ENCODE peak calls at places on chromosome 16, in seven cellular contexts. I is dorsolateral prefrontal cortex; B is stimulated activated CD4-positive, alpha-beta T cell treated with anti-CD3 and anti-CD28 coated beads, Interleukin-4, amount 100 ng/mL, for 4 hours; S is type B pancreatic cell; Z is mucosa of gallbladder; O is HL-60; T is H54. H is an unnamed sample.

GRCh38 chr16:81035975-81036750 is 521 bp downstream of the ATMIN start:
- DNase-seq in S (no peak), T (peak), I (no peak), B (no peak), Z (no peak), O (peak), H (no peak)

GRCh38 chr16:87227651-87228015 is 89.6 kb downstream of the C16orf95 start:
- DNase-seq in I (no peak), T (no peak), Z (no peak), B (no peak), S (no peak), O (no peak), H (peak)

GRCh38 chr16:88784074-88784855 is 755 bp downstream of the PIEZO1 start:
- DNase-seq in S (no peak), Z (peak), B (no peak), I (no peak), O (peak), T (no peak), H (no peak)

GRCh38 chr16:1561266-1561665 is 27.8 kb downstream of the TMEM204 start:
- DNase-seq in Z (no peak), S (no peak), T (no peak), B (no peak), I (no peak), O (no peak), H (no peak)

GRCh38 chr16:28081391-28081790 is 17.9 kb upstream of the GSG1L start:
- DNase-seq in S (no peak), Z (no peak), O (no peak), T (no peak), B (no peak), I (no peak), H (no peak)

GRCh38 chr16:88283596-88283995 is 99.2 kb upstream of the ZNF469 start:
- DNase-seq in I (no peak), Z (no peak), O (no peak), T (no peak), B (no peak), S (no peak), H (no peak)

GRCh38 chr16:83808573-83809014 is 816 bp downstream of the HSBP1 start:
- DNase-seq in B (no peak), S (no peak), I (no peak), Z (no peak), T (no peak), O (no peak), H (no peak)

GRCh38 chr16:56713794-56714193 is 16.1 kb upstream of the NUP93 start:
- DNase-seq in T (no peak), I (no peak), B (no peak), Z (no peak), S (no peak), O (no peak), H (no peak)

GRCh38 chr16:79768594-79768993 is 168.1 kb upstream of the MAF start:
- DNase-seq in B (no peak), Z (no peak), S (no peak), T (no peak), O (no peak), I (no peak), H (no peak)

GRCh38 chr16:83473926-83474660 is 333.7 kb upstream of the HSBP1 start:
- DNase-seq in Z (no peak), S (no peak), T (no peak), I (no peak), B (no peak), O (no peak), H (no peak)

GRCh38 chr16:89118361-89119061 is 24.9 kb downstream of the ACSF3 start:
- DNase-seq in O (no peak), I (no peak), S (no peak), B (no peak), Z (no peak), T (no peak), H (no peak)

GRCh38 chr16:56985288-56985961 is 3.9 kb upstream of the NLRC5 start:
- DNase-seq in Z (peak), O (no peak), T (peak), S (no peak), I (no peak), B (no peak), H (no peak)

GRCh38 chr16:11742041-11742535 is 569 bp downstream of the TXNDC11 start:
- DNase-seq in T (peak), Z (peak), I (no peak), O (peak), B (peak), S (peak), H (no peak)

GRCh38 chr16:86575754-86576557 is 2.4 kb upstream of the FOXL1 start:
- DNase-seq in Z (peak), I (no peak), B (peak), S (peak), O (no peak), T (peak), H (no peak)

GRCh38 chr16:4544483-4544882 is 5.9 kb upstream of the CDIP1 start:
- DNase-seq in I (no peak), Z (no peak), S (no peak), B (no peak), O (no peak), T (no peak), H (no peak)

GRCh38 chr16:80198995-80199299 is 341.8 kb upstream of the DYNLRB2 start:
- DNase-seq in T (no peak), Z (no peak), B (no peak), S (no peak), I (no peak), O (no peak), H (no peak)

GRCh38 chr16:72198641-72199250 is 26.8 kb upstream of the PMFBP1 start:
- DNase-seq in S (no peak), O (no peak), I (no peak), B (no peak), T (no peak), Z (no peak), H (no peak)

GRCh38 chr16:20880867-20881866 is 19.0 kb downstream of the DCUN1D3 start:
- DNase-seq in I (no peak), S (no peak), T (no peak), O (no peak), Z (no peak), B (no peak), H (no peak)

GRCh38 chr16:72876221-72876620 is 171.7 kb downstream of the ZFHX3 start:
- DNase-seq in O (peak), I (no peak), S (no peak), Z (peak), T (no peak), B (no peak), H (no peak)

GRCh38 chr16:88710556-88710955 is 4.3 kb downstream of the CTU2 start:
- DNase-seq in B (no peak), O (no peak), T (no peak), Z (no peak), S (no peak), I (no peak), H (no peak)

GRCh38 chr16:54632821-54633220 is 297.8 kb upstream of the IRX5 start:
- DNase-seq in Z (no peak), O (no peak), S (no peak), T (no peak), B (no peak), I (no peak), H (no peak)

GRCh38 chr16:88672776-88673175 is 9.9 kb upstream of the MVD start:
- DNase-seq in Z (no peak), O (no peak), B (no peak), T (no peak), I (no peak), S (no peak), H (no peak)

GRCh38 chr16:69366431-69366830 is 14.8 kb upstream of the TMED6 start:
- DNase-seq in O (no peak), I (no peak), B (no peak), T (no peak), Z (no peak), S (no peak), H (no peak)

GRCh38 chr16:49463529-49463928 is 89.9 kb downstream of the C16orf78 start:
- DNase-seq in I (no peak), T (no peak), Z (peak), B (peak), S (peak), O (no peak), H (no peak)

GRCh38 chr16:66028505-66029216 is 337.8 kb upstream of the CDH5 start:
- DNase-seq in Z (no peak), I (no peak), T (no peak), S (no peak), O (no peak), B (no peak), H (no peak)

GRCh38 chr16:78902291-78902690 is 698.2 kb downstream of the MAF start:
- DNase-seq in I (no peak), Z (no peak), O (no peak), B (no peak), S (no peak), T (no peak), H (no peak)

GRCh38 chr16:89308391-89309333 is 91.2 kb downstream of the ZNF778 start:
- DNase-seq in B (no peak), O (no peak), S (no peak), I (no peak), T (no peak), Z (no peak), H (no peak)